ENCODE peak calls at places on chromosomes 11 and 22, in ten cellular contexts. W, A, C, T, E, N, R, X, L and H are unnamed samples.

GRCh38 chr11:27397619-27398412 is 34.8 kb upstream of the CCDC34 start:
- DNase-seq in W (no peak), A (no peak), C (no peak), T (no peak), E (no peak), N (no peak), R (no peak), X (peak), L (no peak), H (no peak)

GRCh38 chr22:49785841-49786451 is 41.7 kb downstream of the BRD1 start:
- DNase-seq in W (no peak), A (no peak), C (no peak), T (no peak), E (no peak), N (no peak), R (no peak), X (peak), L (no peak), H (no peak)

GRCh38 chr11:119298726-119299125 is 18.2 kb downstream of the MCAM start:
- DNase-seq in W (no peak), A (peak), C (no peak), T (peak), E (no peak), N (no peak), R (no peak), X (no peak), L (no peak), H (no peak)

GRCh38 chr11:117855452-117855851 is 21.0 kb downstream of the FXYD6 start:
- DNase-seq in W (no peak), A (peak), C (peak), T (no peak), E (no peak), N (no peak), R (peak), X (no peak), L (no peak), H (no peak)

GRCh38 chr11:134033696-134034491 is 35.0 kb upstream of the JAM3 start:
- DNase-seq in W (peak), A (peak), C (peak), T (peak), E (peak), N (peak), R (peak), X (peak), L (peak), H (peak)

GRCh38 chr11:19867064-19867463 is 154.4 kb downstream of the NAV2 start:
- DNase-seq in W (no peak), A (no peak), C (no peak), T (no peak), E (no peak), N (no peak), R (no peak), X (no peak), L (no peak), H (no peak)

GRCh38 chr11:94806436-94806835 is 38.3 kb downstream of the AMOTL1 start:
- DNase-seq in W (no peak), A (no peak), C (no peak), T (no peak), E (no peak), N (no peak), R (no peak), X (no peak), L (no peak), H (no peak)

GRCh38 chr11:111635706-111636045 is 33.4 kb downstream of the SIK2 start:
- DNase-seq in W (peak), A (peak), C (peak), T (peak), E (no peak), N (no peak), R (peak), X (no peak), L (no peak), H (no peak)

GRCh38 chr11:70016666-70017347 is 61.3 kb upstream of the ANO1 start:
- DNase-seq in W (no peak), A (no peak), C (no peak), T (no peak), E (peak), N (peak), R (no peak), X (peak), L (no peak), H (no peak)

DNA sequence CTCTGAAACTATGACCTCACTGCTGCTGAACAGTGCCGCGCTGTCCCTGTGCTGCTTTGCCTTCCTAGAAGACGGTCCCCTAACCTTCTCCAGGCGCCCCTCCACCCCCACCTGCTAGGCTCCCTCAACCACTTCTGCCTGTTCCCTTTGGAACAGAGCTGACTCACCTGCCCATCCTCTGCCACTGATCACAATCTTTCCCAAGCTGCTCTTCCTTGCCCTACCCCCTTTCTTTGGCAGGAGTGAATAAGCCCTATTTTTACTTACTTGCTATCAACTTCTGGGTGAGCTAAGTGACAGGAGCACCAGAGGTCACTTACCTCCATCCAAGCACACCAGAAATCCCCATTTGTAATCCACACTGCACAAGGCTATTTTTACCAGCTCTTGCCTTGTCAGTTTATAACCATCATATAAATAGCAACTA is 116.0 kb upstream of the BID start:
- DNase-seq in W (no peak), A (peak), C (peak), T (no peak), E (no peak), N (no peak), R (no peak), X (no peak), L (no peak), H (no peak)
- TF ChIP-seq POLR2A in W (no peak), A (no peak), C (no peak), T (no peak), E (no peak), N (no peak), R (no peak), X (no peak), L (no peak), H (no peak)

GRCh38 chr22:41382610-41383009 is 868 bp downstream of the TEF start:
- DNase-seq in W (no peak), A (peak), C (peak), T (peak), E (no peak), N (no peak), R (no peak), X (no peak), L (no peak), H (no peak)
- H3K4me3 ChIP-seq in W (peak), A (peak), C (peak), T (peak), E (peak), N (peak), R (peak), X (peak), L (peak), H (peak)

DNA sequence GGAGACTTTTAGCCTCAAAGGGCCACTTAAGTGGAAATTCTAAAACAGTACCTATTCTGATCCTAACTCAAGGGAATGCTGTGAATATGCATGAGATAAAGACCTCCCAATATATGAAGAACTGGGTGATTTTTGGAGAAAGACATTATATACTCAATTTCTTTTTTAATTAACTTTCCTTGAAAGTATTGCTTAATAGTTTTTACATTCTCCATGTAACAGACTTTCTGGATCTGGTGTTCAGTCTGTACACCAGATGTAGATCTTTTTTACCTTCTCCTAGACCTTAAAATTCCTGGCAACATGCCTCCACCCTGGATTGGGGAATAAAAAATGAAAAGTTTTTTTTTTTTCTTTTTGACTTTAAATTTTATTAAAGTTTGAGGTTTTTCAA is 777 bp downstream of the NNMT start:
- DNase-seq in W (no peak), A (no peak), C (no peak), T (no peak), E (no peak), N (no peak), R (no peak), X (no peak), L (no peak), H (no peak)
- TF ChIP-seq POLR2A in W (no peak), A (no peak), C (no peak), T (no peak), E (no peak), N (no peak), R (no peak), X (no peak), L (no peak), H (no peak)

GRCh38 chr22:20490941-20491307 is 4.7 kb downstream of the KLHL22 start:
- DNase-seq in W (no peak), A (no peak), C (no peak), T (no peak), E (no peak), N (no peak), R (no peak), X (no peak), L (no peak), H (no peak)
- H3K4me3 ChIP-seq in W (no peak), A (no peak), C (no peak), T (no peak), E (no peak), N (no peak), R (no peak), X (no peak), L (no peak), H (no peak)

GRCh38 chr11:62552931-62553838 is 6.6 kb upstream of the AHNAK start:
- DNase-seq in W (peak), A (peak), C (peak), T (peak), E (peak), N (peak), R (peak), X (peak), L (peak), H (peak)
- TF ChIP-seq POLR2A in W (peak), A (peak), C (peak), T (peak), E (no peak), N (no peak), R (peak), X (peak), L (peak), H (no peak)

GRCh38 chr11:60970890-60971289 is 590 bp upstream of the CD6 start:
- DNase-seq in W (no peak), A (no peak), C (no peak), T (no peak), E (no peak), N (no peak), R (no peak), X (no peak), L (no peak), H (no peak)
- H3K4me3 ChIP-seq in W (no peak), A (no peak), C (no peak), T (no peak), E (no peak), N (no peak), R (no peak), X (no peak), L (no peak), H (no peak)

GRCh38 chr11:64358907-64359711 is at the start of gene RPS6KA4:
- DNase-seq in W (peak), A (peak), C (no peak), T (peak), E (no peak), N (peak), R (peak), X (peak), L (peak), H (peak)
- TF ChIP-seq POLR2A in W (peak), A (peak), C (peak), T (peak), E (peak), N (no peak), R (peak), X (peak), L (peak), H (peak)

GRCh38 chr11:125167292-125167953 is 2.9 kb downstream of the PKNOX2 start:
- DNase-seq in W (peak), A (peak), C (no peak), T (peak), E (no peak), N (peak), R (no peak), X (no peak), L (no peak), H (no peak)
- H3K4me3 ChIP-seq in W (peak), A (peak), C (no peak), T (no peak), E (no peak), N (no peak), R (peak), X (no peak), L (peak), H (no peak)